ENCODE peak calls at places on chromosomes 7 and 10, in nine cellular contexts. One of them, this sample, is unnamed.

GRCh38 chr7:17661982-17662585 is 278.2 kb downstream of the SNX13 start:
- DNase-seq in H9: no peak
- DNase-seq in WTC11: no peak
- DNase-seq in epithelial cell of esophagus: peak
- DNase-seq in choroid plexus epithelial cell: peak
- DNase-seq in hepatocyte: no peak
- DNase-seq in fibroblast of the aortic adventitia: peak
- DNase-seq in astrocyte: peak
- DNase-seq in pancreas: no peak
- DNase-seq in this sample: no peak

GRCh38 chr7:131501422-131501821 is 55.0 kb downstream of the PODXL start:
- DNase-seq in hepatocyte: no peak
- DNase-seq in astrocyte: peak
- DNase-seq in fibroblast of the aortic adventitia: peak
- DNase-seq in epithelial cell of esophagus: peak
- DNase-seq in pancreas: no peak
- DNase-seq in H9: no peak
- DNase-seq in WTC11: no peak
- DNase-seq in choroid plexus epithelial cell: peak
- DNase-seq in this sample: no peak

GRCh38 chr10:120999868-121000267 is 148.7 kb downstream of the WDR11 start:
- DNase-seq in choroid plexus epithelial cell: no peak
- DNase-seq in hepatocyte: no peak
- DNase-seq in fibroblast of the aortic adventitia: no peak
- DNase-seq in H9: no peak
- DNase-seq in epithelial cell of esophagus: no peak
- DNase-seq in astrocyte: no peak
- DNase-seq in pancreas: no peak
- DNase-seq in WTC11: no peak
- DNase-seq in this sample: no peak

GRCh38 chr7:107754642-107755041 is 10.7 kb downstream of the CBLL1 start:
- DNase-seq in epithelial cell of esophagus: no peak
- DNase-seq in pancreas: no peak
- DNase-seq in astrocyte: no peak
- DNase-seq in WTC11: no peak
- DNase-seq in hepatocyte: no peak
- DNase-seq in H9: no peak
- DNase-seq in choroid plexus epithelial cell: no peak
- DNase-seq in fibroblast of the aortic adventitia: no peak
- DNase-seq in this sample: no peak

GRCh38 chr10:92695679-92696605 is 6.2 kb downstream of the HHEX start:
- DNase-seq in epithelial cell of esophagus: peak
- DNase-seq in H9: peak
- DNase-seq in pancreas: peak
- DNase-seq in astrocyte: peak
- DNase-seq in hepatocyte: peak
- DNase-seq in WTC11: peak
- DNase-seq in choroid plexus epithelial cell: peak
- DNase-seq in fibroblast of the aortic adventitia: peak
- DNase-seq in this sample: no peak

GRCh38 chr7:45890902-45891461 is 2.7 kb downstream of the IGFBP1 start:
- DNase-seq in H9: no peak
- DNase-seq in choroid plexus epithelial cell: peak
- DNase-seq in pancreas: no peak
- DNase-seq in epithelial cell of esophagus: peak
- DNase-seq in hepatocyte: peak
- DNase-seq in astrocyte: peak
- DNase-seq in fibroblast of the aortic adventitia: peak
- DNase-seq in WTC11: no peak
- DNase-seq in this sample: no peak

GRCh38 chr10:14623931-14624330 is 150.8 kb downstream of the FAM107B start:
- DNase-seq in fibroblast of the aortic adventitia: no peak
- DNase-seq in WTC11: no peak
- DNase-seq in astrocyte: no peak
- DNase-seq in pancreas: no peak
- DNase-seq in H9: no peak
- DNase-seq in choroid plexus epithelial cell: no peak
- DNase-seq in epithelial cell of esophagus: no peak
- DNase-seq in hepatocyte: no peak
- DNase-seq in this sample: no peak

GRCh38 chr10:36489181-36489927 is 636.0 kb upstream of the ANKRD30A start:
- DNase-seq in astrocyte: no peak
- DNase-seq in fibroblast of the aortic adventitia: peak
- DNase-seq in hepatocyte: no peak
- DNase-seq in choroid plexus epithelial cell: peak
- DNase-seq in epithelial cell of esophagus: no peak
- DNase-seq in pancreas: no peak
- DNase-seq in H9: no peak
- DNase-seq in WTC11: no peak
- DNase-seq in this sample: no peak

GRCh38 chr10:20457656-20458055 is 439.5 kb downstream of the NEBL start:
- DNase-seq in epithelial cell of esophagus: no peak
- DNase-seq in astrocyte: no peak
- DNase-seq in fibroblast of the aortic adventitia: no peak
- DNase-seq in H9: no peak
- DNase-seq in choroid plexus epithelial cell: no peak
- DNase-seq in hepatocyte: no peak
- DNase-seq in pancreas: no peak
- DNase-seq in WTC11: no peak
- DNase-seq in this sample: no peak

DNA sequence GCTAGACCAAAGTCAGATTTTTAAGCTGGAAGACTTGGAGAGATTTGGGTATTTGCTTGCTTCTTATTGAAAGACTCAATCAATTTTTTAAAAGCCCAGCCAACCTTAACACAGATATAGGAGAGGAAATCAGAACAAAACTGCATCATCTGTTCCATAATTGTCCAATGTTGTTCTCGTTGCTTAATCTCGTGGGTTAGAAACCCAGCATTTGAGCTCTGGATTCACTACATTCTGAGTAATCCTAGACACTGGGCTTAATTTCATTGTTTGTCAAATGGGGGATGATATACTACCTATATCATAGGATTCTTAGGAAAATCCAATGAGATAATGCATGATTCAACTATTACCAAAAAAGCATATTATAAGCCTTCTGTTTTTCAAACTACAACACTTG is 48.9 kb downstream of the CALD1 start:
- DNase-seq in pancreas: no peak
- DNase-seq in hepatocyte: no peak
- DNase-seq in fibroblast of the aortic adventitia: peak
- DNase-seq in WTC11: no peak
- DNase-seq in choroid plexus epithelial cell: no peak
- DNase-seq in astrocyte: peak
- DNase-seq in H9: no peak
- DNase-seq in epithelial cell of esophagus: no peak
- DNase-seq in this sample: no peak
- TF ChIP-seq CTCF in pancreas: no peak
- TF ChIP-seq CTCF in hepatocyte: no peak
- TF ChIP-seq CTCF in fibroblast of the aortic adventitia: no peak
- TF ChIP-seq CTCF in WTC11: no peak
- TF ChIP-seq CTCF in choroid plexus epithelial cell: no peak
- TF ChIP-seq CTCF in astrocyte: no peak
- TF ChIP-seq CTCF in H9: no peak
- TF ChIP-seq CTCF in epithelial cell of esophagus: no peak
- TF ChIP-seq CTCF in this sample: no peak

DNA sequence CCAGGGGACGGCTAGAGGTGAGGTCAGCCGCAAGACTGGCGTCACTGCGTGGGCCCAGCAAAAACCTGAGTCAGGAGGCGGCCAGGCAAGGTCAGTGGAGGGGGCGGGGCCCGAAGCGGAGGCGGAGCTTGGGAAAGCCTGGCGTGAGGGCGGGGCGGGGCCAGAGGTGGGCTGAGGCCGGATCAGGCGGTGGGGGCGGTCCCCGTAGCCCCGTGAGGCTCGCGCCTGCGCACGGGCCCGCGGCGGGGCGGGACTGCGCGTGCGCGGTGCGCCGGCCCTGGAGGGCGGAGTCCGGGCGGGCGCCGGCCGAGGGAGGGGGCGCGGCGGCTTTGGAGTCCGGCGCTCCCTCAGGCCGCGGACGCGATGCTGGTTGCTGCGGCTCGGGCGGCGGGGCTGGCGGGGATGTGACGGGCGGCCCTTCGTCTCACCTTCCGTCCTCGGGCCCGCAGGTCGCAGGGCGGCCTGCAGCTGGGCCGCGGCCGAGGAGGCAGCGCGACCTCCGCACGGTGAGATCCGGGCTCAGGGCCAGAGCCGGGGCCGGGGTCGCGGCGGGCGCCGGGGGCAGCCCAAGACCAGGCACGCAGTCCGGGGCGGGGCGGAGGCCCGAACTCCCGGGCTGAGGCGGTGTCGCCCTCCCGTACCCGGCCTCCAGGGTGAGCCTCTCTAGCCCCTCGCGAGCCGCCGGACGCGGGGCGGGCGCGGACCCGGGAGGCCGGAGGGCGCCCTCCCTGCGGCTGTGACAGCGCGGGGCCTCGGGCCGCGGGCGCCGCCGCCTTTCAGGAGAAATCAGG is at the start of gene CCSER2:
- DNase-seq in astrocyte: peak
- DNase-seq in pancreas: peak
- DNase-seq in H9: peak
- DNase-seq in WTC11: peak
- DNase-seq in hepatocyte: peak
- DNase-seq in fibroblast of the aortic adventitia: peak
- DNase-seq in epithelial cell of esophagus: peak
- DNase-seq in choroid plexus epithelial cell: peak
- DNase-seq in this sample: peak
- TF ChIP-seq CTCF in astrocyte: no peak
- TF ChIP-seq CTCF in pancreas: no peak
- TF ChIP-seq CTCF in H9: peak
- TF ChIP-seq CTCF in WTC11: no peak
- TF ChIP-seq CTCF in hepatocyte: no peak
- TF ChIP-seq CTCF in fibroblast of the aortic adventitia: no peak
- TF ChIP-seq CTCF in epithelial cell of esophagus: no peak
- TF ChIP-seq CTCF in choroid plexus epithelial cell: no peak
- TF ChIP-seq CTCF in this sample: no peak

DNA sequence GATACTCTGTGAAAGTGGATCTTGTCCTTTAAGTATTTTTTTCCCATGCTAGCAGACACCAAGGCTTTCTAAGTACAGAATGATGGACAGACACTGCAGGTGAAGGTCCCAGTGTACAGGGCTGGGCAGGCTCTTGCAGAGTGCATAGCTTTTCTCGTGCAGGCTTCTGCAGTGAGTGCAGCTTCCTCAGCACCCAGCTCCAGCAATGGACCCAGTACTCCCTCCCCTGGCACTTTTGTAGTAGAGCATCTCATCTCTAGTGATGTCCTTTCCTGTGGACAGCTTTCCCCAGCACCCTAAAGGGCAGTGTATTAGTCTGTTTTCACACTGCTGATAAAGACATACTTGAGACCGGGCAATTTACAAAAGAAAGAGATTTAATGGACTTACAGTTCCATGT is 104.3 kb downstream of the CUL2 start:
- DNase-seq in WTC11: peak
- DNase-seq in choroid plexus epithelial cell: peak
- DNase-seq in hepatocyte: no peak
- DNase-seq in pancreas: no peak
- DNase-seq in H9: peak
- DNase-seq in astrocyte: no peak
- DNase-seq in epithelial cell of esophagus: peak
- DNase-seq in fibroblast of the aortic adventitia: peak
- DNase-seq in this sample: no peak
- TF ChIP-seq CTCF in WTC11: no peak
- TF ChIP-seq CTCF in choroid plexus epithelial cell: peak
- TF ChIP-seq CTCF in hepatocyte: no peak
- TF ChIP-seq CTCF in pancreas: peak
- TF ChIP-seq CTCF in H9: peak
- TF ChIP-seq CTCF in astrocyte: no peak
- TF ChIP-seq CTCF in epithelial cell of esophagus: peak
- TF ChIP-seq CTCF in fibroblast of the aortic adventitia: peak
- TF ChIP-seq CTCF in this sample: no peak

GRCh38 chr7:139557857-139558581 is 34.5 kb downstream of the CLEC2L start:
- DNase-seq in hepatocyte: no peak
- DNase-seq in fibroblast of the aortic adventitia: no peak
- DNase-seq in WTC11: peak
- DNase-seq in pancreas: no peak
- DNase-seq in H9: peak
- DNase-seq in astrocyte: no peak
- DNase-seq in epithelial cell of esophagus: no peak
- DNase-seq in choroid plexus epithelial cell: no peak
- DNase-seq in this sample: no peak
- TF ChIP-seq CTCF in hepatocyte: peak
- TF ChIP-seq CTCF in fibroblast of the aortic adventitia: no peak
- TF ChIP-seq CTCF in WTC11: no peak
- TF ChIP-seq CTCF in pancreas: no peak
- TF ChIP-seq CTCF in H9: peak
- TF ChIP-seq CTCF in astrocyte: no peak
- TF ChIP-seq CTCF in epithelial cell of esophagus: no peak
- TF ChIP-seq CTCF in choroid plexus epithelial cell: peak
- TF ChIP-seq CTCF in this sample: no peak

DNA sequence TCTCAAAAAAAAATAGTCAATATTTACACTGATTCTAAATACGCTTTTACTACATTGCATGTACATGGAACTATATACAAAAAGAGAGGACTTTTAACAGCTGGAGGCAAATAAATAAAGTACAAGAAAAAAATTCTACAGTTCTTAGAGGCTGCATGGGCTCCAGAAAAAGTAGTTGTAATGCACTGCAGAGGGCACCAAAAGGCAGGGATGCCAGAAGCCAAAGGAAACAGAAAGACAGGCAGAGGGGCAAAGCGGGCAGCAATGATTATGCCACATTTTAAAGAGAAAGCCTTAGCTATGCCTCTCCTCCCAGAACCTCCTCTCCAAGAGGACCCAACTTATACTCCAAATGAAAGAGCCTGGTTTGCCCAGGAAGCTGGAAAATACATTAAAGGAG is 11.6 kb upstream of the ADCK2 start:
- DNase-seq in WTC11: no peak
- DNase-seq in epithelial cell of esophagus: no peak
- DNase-seq in pancreas: no peak
- DNase-seq in H9: no peak
- DNase-seq in astrocyte: no peak
- DNase-seq in choroid plexus epithelial cell: peak
- DNase-seq in fibroblast of the aortic adventitia: no peak
- DNase-seq in hepatocyte: no peak
- DNase-seq in this sample: no peak
- TF ChIP-seq CTCF in WTC11: no peak
- TF ChIP-seq CTCF in epithelial cell of esophagus: peak
- TF ChIP-seq CTCF in pancreas: no peak
- TF ChIP-seq CTCF in H9: no peak
- TF ChIP-seq CTCF in astrocyte: no peak
- TF ChIP-seq CTCF in choroid plexus epithelial cell: peak
- TF ChIP-seq CTCF in fibroblast of the aortic adventitia: no peak
- TF ChIP-seq CTCF in hepatocyte: peak
- TF ChIP-seq CTCF in this sample: no peak

This sample was measured in mesothelial cell of epicardium.